ENCODE peak calls at places on chromosomes 7 and 10, in four cellular contexts. U is pancreas, R is A549, H is fibroblast of lung. V is an unnamed sample.

GRCh38 chr7:156492170-156492569 is 148.4 kb upstream of the RNF32 start:
- DNase-seq in R (no peak), H (no peak), U (no peak), V (no peak)

GRCh38 chr10:14837003-14837755 is 658 bp downstream of the CDNF start:
- DNase-seq in R (no peak), H (no peak), U (no peak), V (no peak)

GRCh38 chr10:43057831-43058340 is 19.0 kb upstream of the RET start:
- DNase-seq in U (no peak), R (no peak), H (no peak), V (no peak)

GRCh38 chr7:106057962-106058901 is 53.9 kb downstream of the SYPL1 start:
- DNase-seq in U (peak), H (no peak), R (no peak), V (peak)

GRCh38 chr10:86260564-86260963 is 106.0 kb downstream of the GRID1 start:
- DNase-seq in H (no peak), R (no peak), U (no peak), V (no peak)

GRCh38 chr7:28626629-28627262 is 214.4 kb downstream of the CREB5 start:
- DNase-seq in R (peak), U (no peak), H (peak), V (no peak)

GRCh38 chr7:116417593-116418345 is 81.8 kb upstream of the CAV2 start:
- DNase-seq in R (no peak), U (no peak), H (peak), V (no peak)

GRCh38 chr10:77555591-77556212 is 81.9 kb downstream of the KCNMA1 start:
- DNase-seq in U (no peak), H (no peak), R (no peak), V (no peak)

GRCh38 chr7:20403356-20403755 is 72.7 kb downstream of the ITGB8 start:
- DNase-seq in U (peak), H (no peak), R (no peak), V (no peak)

GRCh38 chr7:44824894-44825526 is 22.9 kb downstream of the H2AZ2 start:
- DNase-seq in R (no peak), H (peak), U (no peak), V (no peak)

GRCh38 chr7:22784346-22784745 is 38.3 kb downstream of the TOMM7 start:
- DNase-seq in U (no peak), H (peak), R (no peak), V (no peak)

GRCh38 chr10:131812736-131813604 is 87.8 kb upstream of the PPP2R2D start:
- DNase-seq in H (no peak), R (no peak), U (no peak), V (no peak)

GRCh38 chr10:80498833-80499671 is 38.6 kb upstream of the SH2D4B start:
- DNase-seq in U (peak), H (peak), R (peak), V (no peak)

GRCh38 chr10:34786464-34786863 is 28.6 kb downstream of the PARD3 start:
- DNase-seq in R (no peak), H (peak), U (no peak), V (no peak)

GRCh38 chr10:133379152-133379800 is at the start of gene PAOX:
- DNase-seq in H (peak), R (peak), U (peak), V (no peak)

GRCh38 chr7:131608112-131608498 is 51.7 kb upstream of the PODXL start:
- DNase-seq in R (no peak), U (no peak), H (no peak), V (no peak)

GRCh38 chr10:118543714-118544400 is 51.6 kb downstream of the PRLHR start:
- DNase-seq in R (peak), H (peak), U (peak), V (no peak)

GRCh38 chr10:73168486-73168844 is 546 bp downstream of the FAM149B1 start:
- DNase-seq in H (no peak), U (no peak), R (peak), V (no peak)

GRCh38 chr7:94087664-94088352 is 83.7 kb upstream of the BET1 start:
- DNase-seq in R (peak), H (peak), U (no peak), V (peak)

GRCh38 chr7:47763063-47763974 is 181.4 kb upstream of the TNS3 start:
- DNase-seq in R (peak), U (no peak), H (peak), V (peak)

GRCh38 chr10:124560377-124560776 is 98.8 kb downstream of the LHPP start:
- DNase-seq in H (peak), U (no peak), R (no peak), V (no peak)

GRCh38 chr10:21292763-21293517 is 232.5 kb downstream of the SKIDA1 start:
- DNase-seq in U (no peak), H (peak), R (peak), V (no peak)

GRCh38 chr10:46006219-46006618 is 24.2 kb downstream of the NCOA4 start:
- DNase-seq in U (no peak), H (peak), R (no peak), V (no peak)

GRCh38 chr10:120459185-120459584 is 2.2 kb downstream of the PLPP4 start:
- DNase-seq in H (peak), R (no peak), U (no peak), V (no peak)

GRCh38 chr10:13117842-13118783 is 18.1 kb downstream of the OPTN start:
- DNase-seq in U (no peak), R (no peak), H (no peak), V (no peak)

GRCh38 chr7:157482517-157483120 is 145.8 kb downstream of the DNAJB6 start:
- DNase-seq in H (no peak), R (no peak), U (no peak), V (no peak)

GRCh38 chr7:39921505-39922250 is 28.4 kb upstream of the CDK13 start:
- DNase-seq in U (no peak), R (no peak), H (no peak), V (no peak)

GRCh38 chr7:157567666-157568065 is 230.9 kb downstream of the DNAJB6 start:
- DNase-seq in R (no peak), U (no peak), H (no peak), V (no peak)

GRCh38 chr10:110617455-110618162 is 26.5 kb upstream of the RBM20 start:
- DNase-seq in R (no peak), U (no peak), H (no peak), V (no peak)

GRCh38 chr7:27165655-27166474 is 528 bp upstream of the HOXA9 start:
- DNase-seq in R (no peak), U (peak), H (no peak), V (no peak)

GRCh38 chr7:121393005-121393366 is 3.1 kb downstream of the FAM3C start:
- DNase-seq in U (no peak), H (no peak), R (no peak), V (no peak)

GRCh38 chr7:121392277-121393004 is 3.7 kb downstream of the FAM3C start:
- DNase-seq in U (no peak), R (no peak), H (no peak), V (no peak)

GRCh38 chr7:121395961-121396757 is at the start of gene FAM3C:
- DNase-seq in H (peak), R (peak), U (peak), V (peak)

GRCh38 chr7:121395494-121395960 is 581 bp downstream of the FAM3C start:
- DNase-seq in U (no peak), H (peak), R (peak), V (no peak)

DNA sequence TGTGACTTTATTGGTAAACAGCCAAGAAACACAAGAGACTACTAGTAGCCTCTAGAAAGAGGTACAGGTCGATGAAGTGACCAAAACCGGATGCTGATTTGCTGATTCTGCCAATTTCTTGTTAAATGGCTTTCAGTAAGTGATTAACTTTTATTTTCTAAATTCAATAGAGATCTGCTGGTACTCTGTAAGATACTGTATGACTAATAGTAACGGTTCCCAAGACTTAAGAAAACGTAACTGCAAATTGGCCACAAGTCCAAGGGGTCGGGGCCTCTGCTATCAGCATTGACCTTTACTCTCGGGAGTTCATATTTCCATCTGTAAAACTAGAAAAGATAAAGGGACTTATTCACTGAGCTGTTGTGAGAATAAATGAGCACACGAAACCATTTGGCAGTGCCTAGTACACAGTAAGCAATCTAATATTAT is 1.4 kb downstream of the FAM3C start:
- DNase-seq in H (peak), R (no peak), U (no peak), V (no peak)
- H3K4me3 ChIP-seq in H (peak), R (peak), U (peak), V (peak)

GRCh38 chr7:140005754-140006503 is 56.8 kb downstream of the PARP12 start:
- DNase-seq in H (peak), U (no peak), R (peak), V (no peak)
- TF ChIP-seq CTCF in H (no peak), U (no peak), R (peak), V (no peak)

GRCh38 chr10:129958686-129959543 is 5.2 kb downstream of the EBF3 start:
- DNase-seq in H (no peak), R (no peak), U (no peak), V (no peak)
- H3K4me3 ChIP-seq in H (no peak), R (no peak), U (peak), V (no peak)

GRCh38 chr7:151013356-151013727 is 11.0 kb downstream of the ATG9B start:
- DNase-seq in R (no peak), H (no peak), U (no peak), V (no peak)

GRCh38 chr7:151012921-151013347 is 11.4 kb downstream of the ATG9B start:
- DNase-seq in H (peak), U (no peak), R (peak), V (no peak)

GRCh38 chr7:151012031-151012692 is 12.1 kb downstream of the ATG9B start:
- DNase-seq in U (no peak), R (no peak), H (peak), V (no peak)

GRCh38 chr7:151014950-151015349 is 9.3 kb downstream of the ATG9B start:
- DNase-seq in H (no peak), U (no peak), R (no peak), V (no peak)

DNA sequence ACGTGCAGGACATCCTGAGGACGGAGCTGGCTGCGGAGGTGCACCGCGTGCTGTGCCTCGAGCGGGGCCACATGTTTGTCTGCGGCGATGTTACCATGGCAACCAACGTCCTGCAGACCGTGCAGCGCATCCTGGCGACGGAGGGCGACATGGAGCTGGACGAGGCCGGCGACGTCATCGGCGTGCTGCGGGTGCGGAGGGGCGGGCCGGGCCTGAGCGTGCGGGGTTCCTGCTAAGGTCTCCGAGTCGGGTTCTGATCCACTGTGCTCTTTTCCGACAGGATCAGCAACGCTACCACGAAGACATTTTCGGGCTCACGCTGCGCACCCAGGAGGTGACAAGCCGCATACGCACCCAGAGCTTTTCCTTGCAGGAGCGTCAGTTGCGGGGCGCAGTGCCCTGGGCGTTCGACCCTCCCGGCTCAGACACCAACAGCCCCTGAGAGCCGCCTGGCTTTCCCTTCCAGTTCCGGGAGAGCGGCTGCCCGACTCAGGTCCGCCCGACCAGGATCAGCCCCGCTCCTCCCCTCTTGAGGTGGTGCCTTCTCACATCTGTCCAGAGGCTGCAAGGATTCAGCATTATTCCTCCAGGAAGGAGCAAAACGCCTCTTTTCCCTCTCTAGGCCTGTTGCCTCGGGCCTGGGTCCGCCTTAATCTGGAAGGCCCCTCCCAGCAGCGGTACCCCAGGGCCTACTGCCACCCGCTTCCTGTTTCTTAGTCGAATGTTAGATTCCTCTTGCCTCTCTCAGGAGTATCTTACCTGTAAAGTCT is 10.4 kb downstream of the ATG9B start:
- DNase-seq in U (peak), H (peak), R (no peak), V (peak)
- TF ChIP-seq CTCF in U (no peak), H (no peak), R (no peak), V (peak)

GRCh38 chr7:100545636-100546128 is 6.7 kb downstream of the AGFG2 start:
- DNase-seq in H (peak), U (no peak), R (peak), V (peak)
- H3K4me3 ChIP-seq in H (no peak), U (no peak), R (peak), V (peak)

GRCh38 chr10:58435297-58435696 is 50.1 kb downstream of the TFAM start:
- DNase-seq in H (peak), R (peak), U (no peak), V (no peak)
- TF ChIP-seq CTCF in H (no peak), R (no peak), U (no peak), V (no peak)

GRCh38 chr10:28942012-28942411 is 264.7 kb downstream of the BAMBI start:
- DNase-seq in U (no peak), H (no peak), R (no peak), V (no peak)

GRCh38 chr10:28937959-28938358 is 260.6 kb downstream of the BAMBI start:
- DNase-seq in R (no peak), U (no peak), H (no peak), V (no peak)

GRCh38 chr10:28939352-28940157 is 262.2 kb downstream of the BAMBI start:
- DNase-seq in U (peak), H (peak), R (peak), V (no peak)

GRCh38 chr10:28938745-28939144 is 261.4 kb downstream of the BAMBI start:
- DNase-seq in R (no peak), U (no peak), H (peak), V (no peak)

DNA sequence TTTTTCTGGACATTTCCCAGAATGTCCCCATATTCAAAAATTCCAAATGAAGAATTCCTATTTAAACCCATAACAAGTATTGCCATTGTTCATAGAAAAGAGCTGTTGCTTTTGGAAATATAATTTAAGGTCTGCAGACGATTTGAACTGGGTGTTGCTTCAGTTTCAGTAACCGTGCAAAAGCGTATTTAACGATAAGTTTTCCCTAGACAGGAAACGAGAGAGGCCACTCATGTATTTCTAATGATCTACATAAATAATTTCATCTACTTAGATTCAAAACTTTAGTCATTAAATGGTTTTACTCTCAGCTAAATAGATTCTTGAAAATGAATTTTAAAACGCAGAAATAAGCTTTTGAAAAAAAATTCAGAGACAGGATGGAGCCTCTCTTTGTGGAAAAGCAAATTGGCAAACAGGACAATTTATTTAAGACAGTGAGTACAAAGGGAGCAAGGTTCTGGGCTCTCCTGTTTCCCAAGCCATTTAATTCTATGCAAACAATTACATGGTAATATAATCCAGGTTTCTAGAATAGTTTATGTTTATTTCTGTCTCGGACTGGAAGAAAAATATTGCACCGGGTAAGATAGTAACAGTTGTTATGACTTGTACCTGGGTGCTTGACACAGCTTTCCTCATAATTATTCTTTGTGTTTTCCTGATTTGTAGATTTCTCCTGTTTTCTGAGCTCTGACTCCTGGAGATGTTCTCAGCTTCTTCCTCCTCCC is 263.0 kb downstream of the BAMBI start:
- DNase-seq in R (peak), H (no peak), U (no peak), V (no peak)
- H3K4me3 ChIP-seq in R (peak), H (no peak), U (no peak), V (no peak)

GRCh38 chr10:72061491-72061890 is 26.9 kb downstream of the SPOCK2 start:
- DNase-seq in R (no peak), H (no peak), U (no peak), V (no peak)
- TF ChIP-seq CTCF in R (peak), H (no peak), U (no peak), V (peak)

GRCh38 chr10:89393898-89394297 is 1.5 kb downstream of the IFIT1 start:
- DNase-seq in H (no peak), R (no peak), U (no peak), V (no peak)
- H3K4me3 ChIP-seq in H (peak), R (no peak), U (peak), V (no peak)

V was measured in GM12864.